ENCODE peak calls at places on chromosomes 5 and 9, in seven cellular contexts. C is tibial artery, P is psoas muscle, B is spleen, H is esophagus squamous epithelium, R is PC-3, S is fibroblast of lung. O is an unnamed sample.

GRCh38 chr5:36621985-36622384 is 15.6 kb downstream of the SLC1A3 start:
- DNase-seq in B (no peak), R (no peak), P (no peak), S (no peak), H (no peak), C (no peak), O (no peak)

GRCh38 chr5:95924720-95925119 is 36.9 kb downstream of the ELL2 start:
- DNase-seq in S (peak; percentile 87), B (no peak), C (no peak), R (no peak), P (no peak), H (no peak), O (peak; percentile 82)

GRCh38 chr5:133059621-133060020 is 7.8 kb downstream of the HSPA4 start:
- DNase-seq in C (no peak), P (no peak), B (no peak), S (no peak), R (no peak), H (no peak), O (no peak)

GRCh38 chr5:24621809-24622208 is 23.0 kb downstream of the CDH10 start:
- DNase-seq in P (no peak), C (no peak), B (no peak), H (no peak), S (peak; percentile 9), R (peak; percentile 40), O (no peak)

GRCh38 chr9:13013976-13014375 is 239.2 kb downstream of the LURAP1L start:
- DNase-seq in S (no peak), P (no peak), R (no peak), B (no peak), C (no peak), H (no peak), O (peak; percentile 49)

GRCh38 chr9:127555830-127556820 is 56.0 kb upstream of the STXBP1 start:
- DNase-seq in P (peak; percentile 82), H (no peak), B (no peak), S (peak; percentile 90), R (peak; percentile 92), C (peak; percentile 90), O (peak; percentile 96)

GRCh38 chr5:73464016-73464745 is 15.6 kb upstream of the FOXD1 start:
- DNase-seq in B (no peak), P (no peak), R (no peak), H (no peak), C (no peak), S (peak; percentile 75), O (peak; percentile 63)

GRCh38 chr5:157046041-157046440 is 12.9 kb downstream of the HAVCR1 start:
- DNase-seq in R (no peak), S (no peak), H (no peak), B (no peak), C (no peak), P (no peak), O (peak; percentile 29)

GRCh38 chr9:136700959-136701664 is 11.3 kb upstream of the DIPK1B start:
- DNase-seq in C (no peak), B (peak; percentile 85), R (no peak), P (no peak), S (no peak), H (no peak), O (no peak)

GRCh38 chr9:87148391-87149237 is 201.3 kb upstream of the GAS1 start:
- DNase-seq in P (peak; percentile 92), H (no peak), S (peak; percentile 72), R (no peak), B (peak; percentile 77), C (peak; percentile 92), O (peak; percentile 91)

DNA sequence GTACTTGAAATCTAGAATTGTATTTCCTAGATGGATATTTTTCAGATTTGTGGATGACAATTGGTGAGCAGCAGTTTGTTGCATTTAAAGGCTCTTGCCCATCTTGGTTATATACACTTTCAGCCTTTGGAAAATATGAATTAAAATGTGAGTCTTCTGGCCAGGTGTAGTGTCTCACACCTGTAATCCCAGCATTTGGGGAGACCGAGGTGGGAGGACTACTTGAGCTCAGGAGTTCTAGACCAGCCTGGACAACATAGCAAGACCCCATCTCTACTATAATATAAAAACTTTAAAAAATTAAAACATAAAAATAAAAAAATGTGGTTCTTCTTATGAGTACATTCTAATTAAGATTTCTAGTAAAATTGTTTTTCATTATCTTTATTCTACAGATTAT is 102.0 kb downstream of the MTREX start:
- DNase-seq in S (no peak), B (no peak), C (no peak), R (no peak), P (no peak), H (no peak), O (no peak)
- H3K36me3 ChIP-seq in S (no peaks in the 10 kb centered on the region), B (peaks cover 95% of the 10 kb centered on the region), C (peaks cover 37% of the 10 kb centered on the region), R (peaks cover 4% of the 10 kb centered on the region), P (no peaks in the 10 kb centered on the region), H (peaks cover 5% of the 10 kb centered on the region), O (peaks cover 43% of the 10 kb centered on the region)

GRCh38 chr5:178577376-178577839 is 12.8 kb downstream of the COL23A1 start:
- DNase-seq in B (no peak), R (no peak), C (no peak), S (no peak), P (no peak), H (no peak), O (no peak)

GRCh38 chr5:178581621-178582020 is 8.6 kb downstream of the COL23A1 start:
- DNase-seq in R (no peak), B (no peak), H (no peak), S (no peak), C (no peak), P (no peak), O (no peak)

GRCh38 chr5:178580556-178580955 is 9.6 kb downstream of the COL23A1 start:
- DNase-seq in H (no peak), R (no peak), B (no peak), C (no peak), P (no peak), S (no peak), O (no peak)

GRCh38 chr5:178576591-178577351 is 13.4 kb downstream of the COL23A1 start:
- DNase-seq in S (no peak), P (no peak), H (no peak), R (no peak), B (no peak), C (no peak), O (no peak)

DNA sequence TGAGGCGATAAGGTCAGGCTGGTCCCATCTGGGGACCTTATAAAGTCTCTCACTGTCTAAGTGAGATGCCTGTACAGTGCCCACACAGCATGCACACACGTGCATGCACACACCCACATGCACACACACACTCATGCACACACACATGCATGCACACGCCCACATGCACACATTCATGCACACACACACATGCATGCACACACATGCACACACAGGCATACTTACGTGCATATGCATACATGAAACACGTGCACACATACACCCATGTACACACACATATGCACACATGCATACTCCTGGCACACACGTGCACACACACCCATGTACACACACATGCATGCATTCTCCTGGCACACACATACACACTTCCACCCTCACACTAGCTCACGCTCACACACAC is 12.2 kb downstream of the COL23A1 start:
- DNase-seq in P (no peak), S (no peak), C (no peak), R (no peak), B (no peak), H (no peak), O (no peak)
- H3K9me3 ChIP-seq in P (no peaks in the 10 kb centered on the region), S (no peaks in the 10 kb centered on the region), C (peaks cover 3% of the 10 kb centered on the region), R (no peaks in the 10 kb centered on the region), B (no peaks in the 10 kb centered on the region), H (no peaks in the 10 kb centered on the region), O (peaks cover 9% of the 10 kb centered on the region)

DNA sequence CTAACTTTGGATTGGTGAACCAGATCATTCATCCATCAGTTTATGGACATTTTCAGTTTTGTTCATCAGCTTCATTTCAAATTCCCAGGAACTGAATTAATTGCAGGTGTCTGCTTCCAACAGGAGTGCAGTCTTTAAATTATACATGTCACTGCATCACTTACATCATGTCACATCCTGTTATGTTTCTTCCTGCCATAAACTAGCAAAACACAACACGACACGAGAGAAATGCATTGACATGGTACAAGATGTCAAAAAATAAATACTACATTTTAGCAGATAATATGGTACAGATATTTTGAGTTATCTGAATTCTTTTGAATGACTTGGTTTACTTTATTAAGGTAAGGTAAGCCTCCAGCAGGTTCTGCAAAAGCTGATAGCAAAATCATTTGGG is 415.5 kb downstream of the NR2F1-AS1 start:
- DNase-seq in S (no peak), B (no peak), R (no peak), H (no peak), C (no peak), P (no peak), O (no peak)
- H3K36me3 ChIP-seq in S (no peaks in the 10 kb centered on the region), B (no peaks in the 10 kb centered on the region), R (no peaks in the 10 kb centered on the region), H (no peaks in the 10 kb centered on the region), C (no peaks in the 10 kb centered on the region), P (no peaks in the 10 kb centered on the region), O (no peaks in the 10 kb centered on the region)

GRCh38 chr5:32342656-32343055 is 29.9 kb upstream of the MTMR12 start:
- DNase-seq in H (no peak), B (no peak), C (no peak), P (no peak), S (no peak), R (no peak), O (no peak)
- H3K9me3 ChIP-seq in H (peaks cover 25% of the 10 kb centered on the region), B (peaks cover 55% of the 10 kb centered on the region), C (no peaks in the 10 kb centered on the region), P (peaks cover 17% of the 10 kb centered on the region), S (no peaks in the 10 kb centered on the region), R (peaks cover 36% of the 10 kb centered on the region), O (peaks cover 39% of the 10 kb centered on the region)

O was measured in adipocyte.